ENCODE peak calls at places on chromosomes 4 and X, in ten cellular contexts. One of them, this sample, is unnamed.

GRCh38 chr4:1572521-1572920 is 111.6 kb downstream of the FAM53A start:
- DNase-seq in WTC11: peak
- DNase-seq in colonic mucosa: no peak
- DNase-seq in left ventricle myocardium inferior: no peak
- DNase-seq in MCF 10A: no peak
- DNase-seq in AG09319: no peak
- DNase-seq in dorsolateral prefrontal cortex: no peak
- DNase-seq in OCI-LY7: no peak
- DNase-seq in stomach: no peak
- DNase-seq in NB4: no peak
- DNase-seq in this sample: no peak

GRCh38 chr4:188812644-188813043 is 673.4 kb downstream of the TRIML1 start:
- DNase-seq in colonic mucosa: no peak
- DNase-seq in NB4: no peak
- DNase-seq in WTC11: no peak
- DNase-seq in AG09319: no peak
- DNase-seq in stomach: no peak
- DNase-seq in MCF 10A: no peak
- DNase-seq in dorsolateral prefrontal cortex: no peak
- DNase-seq in OCI-LY7: no peak
- DNase-seq in left ventricle myocardium inferior: no peak
- DNase-seq in this sample: no peak

GRCh38 chrX:106954041-106954440 is 33.8 kb downstream of the CLDN2 start:
- DNase-seq in OCI-LY7: no peak
- DNase-seq in NB4: no peak
- DNase-seq in dorsolateral prefrontal cortex: no peak
- DNase-seq in AG09319: no peak
- DNase-seq in MCF 10A: no peak
- DNase-seq in left ventricle myocardium inferior: no peak
- DNase-seq in colonic mucosa: no peak
- DNase-seq in stomach: no peak
- DNase-seq in WTC11: no peak
- DNase-seq in this sample: no peak

GRCh38 chr4:41359836-41360213 is 103.1 kb downstream of the UCHL1 start:
- DNase-seq in dorsolateral prefrontal cortex: no peak
- DNase-seq in stomach: no peak
- DNase-seq in colonic mucosa: no peak
- DNase-seq in MCF 10A: no peak
- DNase-seq in OCI-LY7: no peak
- DNase-seq in WTC11: no peak
- DNase-seq in NB4: no peak
- DNase-seq in AG09319: no peak
- DNase-seq in left ventricle myocardium inferior: no peak
- DNase-seq in this sample: no peak

GRCh38 chr4:55437356-55437796 is 41.6 kb downstream of the TMEM165 start:
- DNase-seq in MCF 10A: peak
- DNase-seq in WTC11: no peak
- DNase-seq in stomach: peak
- DNase-seq in OCI-LY7: no peak
- DNase-seq in dorsolateral prefrontal cortex: no peak
- DNase-seq in colonic mucosa: peak
- DNase-seq in NB4: no peak
- DNase-seq in AG09319: no peak
- DNase-seq in left ventricle myocardium inferior: no peak
- DNase-seq in this sample: no peak

GRCh38 chr4:26788341-26788733 is 72.3 kb upstream of the STIM2 start:
- DNase-seq in OCI-LY7: peak
- DNase-seq in MCF 10A: no peak
- DNase-seq in NB4: no peak
- DNase-seq in colonic mucosa: no peak
- DNase-seq in dorsolateral prefrontal cortex: no peak
- DNase-seq in AG09319: no peak
- DNase-seq in WTC11: no peak
- DNase-seq in left ventricle myocardium inferior: no peak
- DNase-seq in stomach: no peak
- DNase-seq in this sample: no peak

GRCh38 chr4:141642711-141643110 is 6.3 kb downstream of the IL15 start:
- DNase-seq in stomach: no peak
- DNase-seq in MCF 10A: peak
- DNase-seq in NB4: no peak
- DNase-seq in colonic mucosa: no peak
- DNase-seq in OCI-LY7: no peak
- DNase-seq in dorsolateral prefrontal cortex: no peak
- DNase-seq in WTC11: no peak
- DNase-seq in left ventricle myocardium inferior: no peak
- DNase-seq in AG09319: no peak
- DNase-seq in this sample: no peak

GRCh38 chrX:128781506-128781905 is 729.3 kb upstream of the ACTRT1 start:
- DNase-seq in dorsolateral prefrontal cortex: no peak
- DNase-seq in WTC11: peak
- DNase-seq in OCI-LY7: peak
- DNase-seq in AG09319: no peak
- DNase-seq in left ventricle myocardium inferior: no peak
- DNase-seq in MCF 10A: peak
- DNase-seq in stomach: peak
- DNase-seq in NB4: peak
- DNase-seq in colonic mucosa: peak
- DNase-seq in this sample: peak

GRCh38 chr4:1207603-1208265 is 35.4 kb upstream of the SPON2 start:
- DNase-seq in NB4: no peak
- DNase-seq in AG09319: peak
- DNase-seq in OCI-LY7: no peak
- DNase-seq in MCF 10A: no peak
- DNase-seq in WTC11: peak
- DNase-seq in stomach: peak
- DNase-seq in left ventricle myocardium inferior: peak
- DNase-seq in dorsolateral prefrontal cortex: peak
- DNase-seq in colonic mucosa: peak
- DNase-seq in this sample: no peak

GRCh38 chrX:152989292-152989658 is 4.6 kb downstream of the PNMA5 start:
- DNase-seq in WTC11: no peak
- DNase-seq in AG09319: no peak
- DNase-seq in left ventricle myocardium inferior: no peak
- DNase-seq in dorsolateral prefrontal cortex: no peak
- DNase-seq in colonic mucosa: no peak
- DNase-seq in stomach: no peak
- DNase-seq in NB4: peak
- DNase-seq in OCI-LY7: no peak
- DNase-seq in MCF 10A: no peak
- DNase-seq in this sample: no peak

DNA sequence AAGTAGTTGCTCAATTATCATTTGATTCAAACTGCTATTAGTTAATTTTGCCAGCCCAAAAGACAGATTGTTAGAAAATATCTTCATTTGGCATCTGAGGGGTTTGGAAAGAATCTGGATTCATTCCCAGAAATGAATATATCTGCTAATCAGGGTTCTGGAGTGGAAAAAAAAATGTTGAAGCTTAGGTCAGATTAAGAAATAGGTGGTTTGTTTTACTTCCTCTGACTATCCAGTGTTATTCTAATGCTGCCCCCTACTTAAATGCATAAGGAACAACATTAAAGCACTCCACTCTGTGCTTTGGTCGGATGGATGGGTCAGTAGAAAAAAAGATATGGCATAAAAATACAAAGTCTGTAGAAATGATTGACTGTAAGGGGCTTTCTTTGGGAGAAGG is 89.0 kb downstream of the LUZP4 start:
- DNase-seq in MCF 10A: peak
- DNase-seq in left ventricle myocardium inferior: no peak
- DNase-seq in NB4: no peak
- DNase-seq in stomach: no peak
- DNase-seq in OCI-LY7: no peak
- DNase-seq in dorsolateral prefrontal cortex: no peak
- DNase-seq in colonic mucosa: no peak
- DNase-seq in WTC11: no peak
- DNase-seq in AG09319: no peak
- DNase-seq in this sample: no peak
- TF ChIP-seq CTCF in MCF 10A: no peak
- TF ChIP-seq CTCF in left ventricle myocardium inferior: no peak
- TF ChIP-seq CTCF in NB4: no peak
- TF ChIP-seq CTCF in stomach: no peak
- TF ChIP-seq CTCF in OCI-LY7: no peak
- TF ChIP-seq CTCF in dorsolateral prefrontal cortex: no peak
- TF ChIP-seq CTCF in colonic mucosa: no peak
- TF ChIP-seq CTCF in WTC11: no peak
- TF ChIP-seq CTCF in AG09319: peak
- TF ChIP-seq CTCF in this sample: no peak

GRCh38 chr4:87505862-87506261 is 23.3 kb downstream of the SPARCL1 start:
- DNase-seq in OCI-LY7: no peak
- DNase-seq in AG09319: no peak
- DNase-seq in left ventricle myocardium inferior: no peak
- DNase-seq in WTC11: peak
- DNase-seq in NB4: peak
- DNase-seq in colonic mucosa: no peak
- DNase-seq in stomach: no peak
- DNase-seq in dorsolateral prefrontal cortex: no peak
- DNase-seq in MCF 10A: no peak
- DNase-seq in this sample: no peak
- TF ChIP-seq CTCF in OCI-LY7: peak
- TF ChIP-seq CTCF in AG09319: no peak
- TF ChIP-seq CTCF in left ventricle myocardium inferior: no peak
- TF ChIP-seq CTCF in WTC11: no peak
- TF ChIP-seq CTCF in NB4: peak
- TF ChIP-seq CTCF in colonic mucosa: no peak
- TF ChIP-seq CTCF in stomach: no peak
- TF ChIP-seq CTCF in dorsolateral prefrontal cortex: no peak
- TF ChIP-seq CTCF in MCF 10A: no peak
- TF ChIP-seq CTCF in this sample: no peak

GRCh38 chr4:122218762-122219161 is 66.6 kb downstream of the BLTP1 start:
- DNase-seq in colonic mucosa: no peak
- DNase-seq in stomach: no peak
- DNase-seq in NB4: no peak
- DNase-seq in MCF 10A: peak
- DNase-seq in WTC11: no peak
- DNase-seq in left ventricle myocardium inferior: no peak
- DNase-seq in OCI-LY7: peak
- DNase-seq in AG09319: no peak
- DNase-seq in dorsolateral prefrontal cortex: no peak
- DNase-seq in this sample: peak
- TF ChIP-seq CTCF in colonic mucosa: peak
- TF ChIP-seq CTCF in stomach: peak
- TF ChIP-seq CTCF in NB4: peak
- TF ChIP-seq CTCF in MCF 10A: no peak
- TF ChIP-seq CTCF in WTC11: no peak
- TF ChIP-seq CTCF in left ventricle myocardium inferior: peak
- TF ChIP-seq CTCF in OCI-LY7: peak
- TF ChIP-seq CTCF in AG09319: peak
- TF ChIP-seq CTCF in dorsolateral prefrontal cortex: peak
- TF ChIP-seq CTCF in this sample: peak

GRCh38 chr4:48538358-48538757 is 48.3 kb downstream of the ZAR1 start:
- DNase-seq in colonic mucosa: no peak
- DNase-seq in stomach: no peak
- DNase-seq in OCI-LY7: no peak
- DNase-seq in NB4: no peak
- DNase-seq in left ventricle myocardium inferior: no peak
- DNase-seq in MCF 10A: no peak
- DNase-seq in AG09319: no peak
- DNase-seq in dorsolateral prefrontal cortex: no peak
- DNase-seq in WTC11: no peak
- DNase-seq in this sample: no peak

GRCh38 chr4:48546336-48546735 is 56.3 kb downstream of the ZAR1 start:
- DNase-seq in dorsolateral prefrontal cortex: peak
- DNase-seq in OCI-LY7: peak
- DNase-seq in left ventricle myocardium inferior: no peak
- DNase-seq in colonic mucosa: no peak
- DNase-seq in WTC11: peak
- DNase-seq in NB4: peak
- DNase-seq in MCF 10A: peak
- DNase-seq in stomach: no peak
- DNase-seq in AG09319: peak
- DNase-seq in this sample: peak

GRCh38 chr4:48542888-48543287 is 52.8 kb downstream of the ZAR1 start:
- DNase-seq in stomach: no peak
- DNase-seq in dorsolateral prefrontal cortex: no peak
- DNase-seq in WTC11: no peak
- DNase-seq in NB4: no peak
- DNase-seq in left ventricle myocardium inferior: no peak
- DNase-seq in MCF 10A: no peak
- DNase-seq in colonic mucosa: no peak
- DNase-seq in AG09319: no peak
- DNase-seq in OCI-LY7: no peak
- DNase-seq in this sample: no peak

DNA sequence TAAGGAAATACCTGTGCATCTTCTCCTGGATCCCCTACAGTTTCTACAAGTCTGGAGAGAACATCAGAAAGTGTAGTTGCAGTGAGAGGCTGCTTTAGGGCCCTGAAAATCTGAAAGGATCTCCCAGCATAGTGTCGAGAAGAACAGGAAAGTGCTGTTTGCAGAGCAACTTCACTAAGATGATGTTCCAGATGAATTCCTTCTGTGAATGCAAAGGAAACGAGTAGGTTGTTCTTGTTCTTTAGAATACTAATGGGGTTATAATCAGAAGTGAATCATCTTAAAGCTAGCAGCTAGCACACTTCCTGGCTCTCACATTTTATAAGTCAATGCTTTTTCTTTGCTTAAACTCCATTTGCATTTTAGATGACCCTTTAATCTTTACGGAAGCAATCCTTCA is 53.7 kb downstream of the ZAR1 start:
- DNase-seq in left ventricle myocardium inferior: no peak
- DNase-seq in MCF 10A: no peak
- DNase-seq in dorsolateral prefrontal cortex: no peak
- DNase-seq in AG09319: no peak
- DNase-seq in colonic mucosa: no peak
- DNase-seq in WTC11: no peak
- DNase-seq in NB4: no peak
- DNase-seq in OCI-LY7: no peak
- DNase-seq in stomach: no peak
- DNase-seq in this sample: no peak
- TF ChIP-seq CTCF in left ventricle myocardium inferior: no peak
- TF ChIP-seq CTCF in MCF 10A: no peak
- TF ChIP-seq CTCF in dorsolateral prefrontal cortex: no peak
- TF ChIP-seq CTCF in AG09319: no peak
- TF ChIP-seq CTCF in colonic mucosa: no peak
- TF ChIP-seq CTCF in WTC11: no peak
- TF ChIP-seq CTCF in NB4: no peak
- TF ChIP-seq CTCF in OCI-LY7: no peak
- TF ChIP-seq CTCF in stomach: no peak
- TF ChIP-seq CTCF in this sample: no peak

DNA sequence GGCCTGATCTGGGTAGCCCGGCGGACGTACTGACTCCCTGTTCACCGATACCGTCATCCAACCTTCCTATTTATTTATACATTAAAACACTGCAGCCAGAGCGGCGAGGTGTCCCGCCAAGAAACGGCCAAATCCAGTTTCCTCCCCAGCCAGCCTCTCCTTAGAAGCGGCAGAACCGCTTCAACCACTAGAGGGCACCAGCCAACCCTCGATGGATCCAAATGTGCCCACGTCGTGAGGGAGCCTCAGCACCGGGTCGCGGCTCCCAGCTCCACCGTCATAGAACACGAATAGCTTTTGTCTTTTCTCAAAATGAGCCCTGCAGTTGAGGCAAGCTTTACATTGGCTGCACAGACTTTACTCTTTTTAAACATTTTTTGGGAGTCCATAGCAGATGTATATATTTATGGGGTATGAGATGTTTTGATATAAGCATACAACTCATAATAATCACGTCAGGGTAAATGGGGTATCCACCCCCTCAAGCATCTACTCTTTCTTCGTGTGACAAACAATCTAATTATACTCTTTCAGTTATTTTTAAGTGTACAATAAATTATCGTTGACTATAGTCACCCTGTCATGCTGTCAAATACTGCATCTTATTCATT is 13.0 kb upstream of the HELT start:
- DNase-seq in left ventricle myocardium inferior: peak
- DNase-seq in OCI-LY7: peak
- DNase-seq in NB4: peak
- DNase-seq in dorsolateral prefrontal cortex: peak
- DNase-seq in AG09319: peak
- DNase-seq in stomach: peak
- DNase-seq in colonic mucosa: peak
- DNase-seq in MCF 10A: peak
- DNase-seq in WTC11: peak
- DNase-seq in this sample: peak
- TF ChIP-seq CTCF in left ventricle myocardium inferior: peak
- TF ChIP-seq CTCF in OCI-LY7: peak
- TF ChIP-seq CTCF in NB4: peak
- TF ChIP-seq CTCF in dorsolateral prefrontal cortex: peak
- TF ChIP-seq CTCF in AG09319: peak
- TF ChIP-seq CTCF in stomach: peak
- TF ChIP-seq CTCF in colonic mucosa: peak
- TF ChIP-seq CTCF in MCF 10A: peak
- TF ChIP-seq CTCF in WTC11: peak
- TF ChIP-seq CTCF in this sample: peak

This sample was measured in endothelial cell.